ENCODE peak calls at places on chromosomes 11 and 22, in nine cellular contexts. One of them, this sample, is unnamed.

GRCh38 chr11:103970850-103971249 is 65.6 kb upstream of the DDI1 start:
- DNase-seq in activated T-helper 1 cell treated with anti-CD3 and anti-CD28 coated beads, Interleukin-2, amount 50 U/mL, for 16 hours: no peak
- DNase-seq in MCF 10A: no peak
- DNase-seq in substantia nigra: no peak
- DNase-seq in RWPE2: no peak
- DNase-seq in stimulated activated CD4-positive, alpha-beta T cell treated with anti-CD3 and anti-CD28 coated beads, Interleukin-1b, Interleukin-23, amount 100 ng/mL, for 1 hour: no peak
- DNase-seq in IMR-90: no peak
- DNase-seq in left ventricle myocardium inferior: no peak
- DNase-seq in effector memory CD8-positive, alpha-beta T cell: no peak
- DNase-seq in this sample: no peak

GRCh38 chr22:41327124-41327523 is 25.8 kb downstream of the ZC3H7B start:
- DNase-seq in left ventricle myocardium inferior: no peak
- DNase-seq in MCF 10A: no peak
- DNase-seq in effector memory CD8-positive, alpha-beta T cell: no peak
- DNase-seq in substantia nigra: peak; percentile 44
- DNase-seq in stimulated activated CD4-positive, alpha-beta T cell treated with anti-CD3 and anti-CD28 coated beads, Interleukin-1b, Interleukin-23, amount 100 ng/mL, for 1 hour: no peak
- DNase-seq in activated T-helper 1 cell treated with anti-CD3 and anti-CD28 coated beads, Interleukin-2, amount 50 U/mL, for 16 hours: no peak
- DNase-seq in IMR-90: no peak
- DNase-seq in RWPE2: no peak
- DNase-seq in this sample: no peak

GRCh38 chr22:43850529-43850928 is 11.8 kb downstream of the SULT4A1 start:
- DNase-seq in IMR-90: no peak
- DNase-seq in RWPE2: no peak
- DNase-seq in substantia nigra: no peak
- DNase-seq in effector memory CD8-positive, alpha-beta T cell: no peak
- DNase-seq in MCF 10A: no peak
- DNase-seq in stimulated activated CD4-positive, alpha-beta T cell treated with anti-CD3 and anti-CD28 coated beads, Interleukin-1b, Interleukin-23, amount 100 ng/mL, for 1 hour: no peak
- DNase-seq in left ventricle myocardium inferior: no peak
- DNase-seq in activated T-helper 1 cell treated with anti-CD3 and anti-CD28 coated beads, Interleukin-2, amount 50 U/mL, for 16 hours: no peak
- DNase-seq in this sample: no peak

GRCh38 chr11:8224161-8224591 is 39.5 kb downstream of the LMO1 start:
- DNase-seq in substantia nigra: no peak
- DNase-seq in IMR-90: no peak
- DNase-seq in RWPE2: no peak
- DNase-seq in stimulated activated CD4-positive, alpha-beta T cell treated with anti-CD3 and anti-CD28 coated beads, Interleukin-1b, Interleukin-23, amount 100 ng/mL, for 1 hour: no peak
- DNase-seq in effector memory CD8-positive, alpha-beta T cell: no peak
- DNase-seq in left ventricle myocardium inferior: no peak
- DNase-seq in activated T-helper 1 cell treated with anti-CD3 and anti-CD28 coated beads, Interleukin-2, amount 50 U/mL, for 16 hours: no peak
- DNase-seq in MCF 10A: no peak
- DNase-seq in this sample: no peak

GRCh38 chr22:24894998-24895397 is 51.5 kb downstream of the LHFPL7 start:
- DNase-seq in stimulated activated CD4-positive, alpha-beta T cell treated with anti-CD3 and anti-CD28 coated beads, Interleukin-1b, Interleukin-23, amount 100 ng/mL, for 1 hour: no peak
- DNase-seq in MCF 10A: peak; percentile 89
- DNase-seq in left ventricle myocardium inferior: peak; percentile 80
- DNase-seq in effector memory CD8-positive, alpha-beta T cell: no peak
- DNase-seq in RWPE2: peak; percentile 76
- DNase-seq in IMR-90: no peak
- DNase-seq in activated T-helper 1 cell treated with anti-CD3 and anti-CD28 coated beads, Interleukin-2, amount 50 U/mL, for 16 hours: no peak
- DNase-seq in substantia nigra: no peak
- DNase-seq in this sample: peak; percentile 75

GRCh38 chr11:131467645-131468270 is 97.3 kb downstream of the NTM start:
- DNase-seq in IMR-90: no peak
- DNase-seq in RWPE2: no peak
- DNase-seq in MCF 10A: no peak
- DNase-seq in activated T-helper 1 cell treated with anti-CD3 and anti-CD28 coated beads, Interleukin-2, amount 50 U/mL, for 16 hours: no peak
- DNase-seq in left ventricle myocardium inferior: no peak
- DNase-seq in effector memory CD8-positive, alpha-beta T cell: no peak
- DNase-seq in stimulated activated CD4-positive, alpha-beta T cell treated with anti-CD3 and anti-CD28 coated beads, Interleukin-1b, Interleukin-23, amount 100 ng/mL, for 1 hour: no peak
- DNase-seq in substantia nigra: no peak
- DNase-seq in this sample: no peak

GRCh38 chr22:25919452-25919851 is 177.5 kb downstream of the MYO18B start:
- DNase-seq in RWPE2: no peak
- DNase-seq in activated T-helper 1 cell treated with anti-CD3 and anti-CD28 coated beads, Interleukin-2, amount 50 U/mL, for 16 hours: no peak
- DNase-seq in stimulated activated CD4-positive, alpha-beta T cell treated with anti-CD3 and anti-CD28 coated beads, Interleukin-1b, Interleukin-23, amount 100 ng/mL, for 1 hour: no peak
- DNase-seq in MCF 10A: no peak
- DNase-seq in IMR-90: no peak
- DNase-seq in left ventricle myocardium inferior: no peak
- DNase-seq in effector memory CD8-positive, alpha-beta T cell: no peak
- DNase-seq in substantia nigra: no peak
- DNase-seq in this sample: no peak

GRCh38 chr22:25896098-25896497 is 154.1 kb downstream of the MYO18B start:
- DNase-seq in IMR-90: no peak
- DNase-seq in effector memory CD8-positive, alpha-beta T cell: no peak
- DNase-seq in RWPE2: no peak
- DNase-seq in stimulated activated CD4-positive, alpha-beta T cell treated with anti-CD3 and anti-CD28 coated beads, Interleukin-1b, Interleukin-23, amount 100 ng/mL, for 1 hour: no peak
- DNase-seq in left ventricle myocardium inferior: no peak
- DNase-seq in activated T-helper 1 cell treated with anti-CD3 and anti-CD28 coated beads, Interleukin-2, amount 50 U/mL, for 16 hours: no peak
- DNase-seq in substantia nigra: no peak
- DNase-seq in MCF 10A: peak; percentile 4
- DNase-seq in this sample: no peak

GRCh38 chr22:41951898-41952474 is at the start of gene SMIM45:
- DNase-seq in effector memory CD8-positive, alpha-beta T cell: no peak
- DNase-seq in left ventricle myocardium inferior: no peak
- DNase-seq in IMR-90: no peak
- DNase-seq in activated T-helper 1 cell treated with anti-CD3 and anti-CD28 coated beads, Interleukin-2, amount 50 U/mL, for 16 hours: no peak
- DNase-seq in stimulated activated CD4-positive, alpha-beta T cell treated with anti-CD3 and anti-CD28 coated beads, Interleukin-1b, Interleukin-23, amount 100 ng/mL, for 1 hour: no peak
- DNase-seq in substantia nigra: peak; percentile 75
- DNase-seq in MCF 10A: no peak
- DNase-seq in RWPE2: no peak
- DNase-seq in this sample: no peak